ENCODE peak calls at places on chromosomes 2 and 18, in four cellular contexts. P is GM23338, X is mesendoderm, I is adrenal gland. N is an unnamed sample.

GRCh38 chr2:201471732-201472395 is 20.3 kb downstream of the STRADB start:
- DNase-seq in P (no peak), X (no peak), I (no peak), N (peak; percentile 26)

GRCh38 chr2:23757686-23758433 is 169.1 kb downstream of the ATAD2B start:
- DNase-seq in P (no peak), X (peak; percentile 43), I (peak; percentile 18), N (peak; percentile 84)

GRCh38 chr2:53867169-53867568 is 7.4 kb upstream of the GPR75 start:
- DNase-seq in P (no peak), X (no peak), I (no peak), N (no peak)

GRCh38 chr18:65750421-65751144 is at the start of gene CDH7:
- DNase-seq in P (peak; percentile 58), X (no peak), I (no peak), N (no peak)

GRCh38 chr2:22855081-22855480 is 529.9 kb upstream of the KLHL29 start:
- DNase-seq in P (no peak), X (no peak), I (no peak), N (no peak)

GRCh38 chr2:223995569-223995968 is 38.3 kb downstream of the MRPL44 start:
- DNase-seq in P (no peak), X (no peak), I (no peak), N (peak; percentile 62)

GRCh38 chr2:241270531-241270930 is 44.9 kb downstream of the HDLBP start:
- DNase-seq in P (no peak), X (no peak), I (no peak), N (no peak)

GRCh38 chr2:121790276-121790956 is 35.0 kb downstream of the TSN start:
- DNase-seq in P (peak; percentile 43), X (peak; percentile 85), I (no peak), N (peak; percentile 87)

GRCh38 chr2:10048501-10049171 is 5.3 kb downstream of the KLF11 start:
- DNase-seq in P (peak; percentile 65), X (peak; percentile 43), I (peak; percentile 43), N (peak; percentile 55)

GRCh38 chr2:39730685-39731302 is 48.3 kb downstream of the THUMPD2 start:
- DNase-seq in P (peak; percentile 75), X (peak; percentile 74), I (no peak), N (peak; percentile 35)

GRCh38 chr18:67464499-67464898 is 52.0 kb downstream of the DSEL start:
- DNase-seq in P (no peak), X (no peak), I (no peak), N (no peak)

GRCh38 chr18:28189400-28190239 is 12.7 kb upstream of the CDH2 start:
- DNase-seq in P (peak; percentile 89), X (peak; percentile 83), I (peak; percentile 80), N (peak; percentile 76)

GRCh38 chr2:164606557-164606956 is 14.7 kb downstream of the GRB14 start:
- DNase-seq in P (no peak), X (peak; percentile 37), I (no peak), N (peak; percentile 69)

GRCh38 chr2:16386000-16386399 is 279.6 kb downstream of the CYRIA start:
- DNase-seq in P (no peak), X (no peak), I (no peak), N (no peak)

GRCh38 chr2:166180951-166181812 is 53.4 kb upstream of the SCN1A start:
- DNase-seq in P (peak; percentile 82), X (peak; percentile 57), I (peak; percentile 60), N (peak; percentile 61)

GRCh38 chr2:109516445-109517117 is 97.2 kb downstream of the SEPTIN10 start:
- DNase-seq in P (peak; percentile 87), X (peak; percentile 83), I (peak; percentile 67), N (no peak)

GRCh38 chr18:3594760-3595241 is 144.8 kb downstream of the TGIF1 start:
- DNase-seq in P (no peak), X (peak; percentile 78), I (peak; percentile 49), N (peak; percentile 58)

GRCh38 chr2:218642786-218643185 is 16.6 kb downstream of the ZNF142 start:
- DNase-seq in P (no peak), X (no peak), I (no peak), N (no peak)

DNA sequence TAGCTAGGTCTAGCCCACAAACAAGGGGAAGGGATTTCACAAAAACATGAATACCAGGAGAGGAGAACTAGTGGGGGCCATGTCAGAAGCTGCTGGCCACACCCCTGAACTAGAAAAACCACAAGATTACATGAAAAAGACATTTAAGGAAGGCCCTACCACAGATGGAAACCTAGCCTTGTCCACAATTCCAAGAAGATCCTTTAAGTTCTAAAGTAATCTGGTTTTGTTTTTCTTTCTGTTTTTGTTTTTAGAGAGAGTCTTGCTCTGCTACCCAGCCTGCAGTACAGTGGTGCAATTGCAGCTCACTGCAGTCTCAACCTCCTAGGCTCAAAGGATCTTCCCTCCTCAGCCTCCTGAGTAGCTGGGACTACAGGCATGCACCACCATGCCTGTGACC is 34.2 kb upstream of the CAB39 start:
- DNase-seq in P (no peak), X (no peak), I (no peak), N (no peak)
- H3K4me3 ChIP-seq in P (no peak overlapping the region), X (no peak overlapping the region), I (no peak overlapping the region), N (no peak overlapping the region)

GRCh38 chr2:119109823-119110222 is 48.7 kb downstream of the C1QL2 start:
- DNase-seq in P (no peak), X (peak; percentile 51), I (no peak), N (no peak)
- H3K4me3 ChIP-seq in P (no peak overlapping the region), X (no peak overlapping the region), I (no peak overlapping the region), N (no peak overlapping the region)

GRCh38 chr18:7117390-7118355 is at the start of gene LAMA1:
- DNase-seq in P (peak; percentile 83), X (peak; percentile 83), I (no peak), N (no peak)
- H3K4me3 ChIP-seq in P (peak within 1 kb of the TSS; percentile 90), X (peak within 1 kb of the TSS; percentile 72), I (no peak within 1 kb of the TSS), N (peak within 1 kb of the TSS; percentile 47)

GRCh38 chr18:13482641-13482945 is 243.8 kb downstream of the FAM210A start:
- DNase-seq in P (no peak), X (no peak), I (no peak), N (no peak)

GRCh38 chr18:13485604-13486003 is 240.8 kb downstream of the FAM210A start:
- DNase-seq in P (no peak), X (no peak), I (no peak), N (no peak)

GRCh38 chr18:13485182-13485581 is 241.2 kb downstream of the FAM210A start:
- DNase-seq in P (no peak), X (no peak), I (no peak), N (no peak)

GRCh38 chr18:13481820-13482640 is 244.3 kb downstream of the FAM210A start:
- DNase-seq in P (no peak), X (no peak), I (no peak), N (no peak)

DNA sequence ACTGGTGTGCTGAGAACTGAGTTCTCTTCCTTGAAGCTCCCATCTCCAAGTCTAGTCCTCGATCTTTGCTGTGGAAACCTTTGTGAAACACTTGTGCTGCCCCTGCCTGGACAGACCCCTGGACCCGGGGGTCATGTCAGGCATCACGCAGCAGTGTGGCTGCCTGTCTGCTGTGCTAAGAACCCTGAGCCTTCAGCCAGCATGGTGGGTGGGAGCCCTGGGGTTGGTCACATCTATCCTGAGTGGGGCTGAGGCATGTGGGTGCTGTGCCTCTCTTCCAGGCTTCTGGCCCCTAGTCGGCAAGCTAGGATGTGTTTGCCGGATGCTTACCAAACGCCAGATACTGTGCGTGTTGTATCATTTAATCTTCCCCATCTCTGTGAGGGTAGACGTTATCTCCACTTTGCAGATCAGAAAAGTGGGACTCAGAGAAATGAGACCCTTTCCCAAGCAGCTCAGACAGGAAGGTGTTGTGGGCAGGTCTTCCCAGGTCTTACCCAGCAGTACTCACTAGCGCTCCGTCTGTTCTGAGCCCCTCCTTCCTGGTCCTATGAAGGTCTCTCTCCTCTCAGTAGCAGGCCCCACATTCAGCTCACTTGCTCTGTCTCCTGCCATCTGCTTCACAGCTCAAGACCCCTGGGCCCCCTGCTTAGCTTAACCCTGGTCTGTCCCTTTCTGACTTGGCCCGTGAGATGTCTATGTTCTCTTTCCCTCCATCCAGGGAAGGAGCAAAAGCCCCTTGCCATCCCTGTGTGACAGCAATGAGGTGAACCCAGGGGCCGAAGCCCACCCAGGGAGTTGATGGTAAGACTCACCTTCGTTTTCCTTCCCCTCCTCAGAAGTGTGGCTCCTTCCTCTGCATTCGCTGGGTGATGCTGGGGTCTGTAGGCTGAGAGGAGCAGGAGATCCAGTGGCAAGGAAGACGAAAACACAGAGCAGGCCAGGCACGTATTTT is 242.8 kb downstream of the FAM210A start:
- DNase-seq in P (no peak), X (no peak), I (no peak), N (no peak)
- H3K4me3 ChIP-seq in P (no peak overlapping the region), X (no peak overlapping the region), I (no peak overlapping the region), N (no peak overlapping the region)

GRCh38 chr2:63858291-63858690 is 16.6 kb downstream of the UGP2 start:
- DNase-seq in P (no peak), X (no peak), I (no peak), N (no peak)

GRCh38 chr2:63865159-63865799 is 23.6 kb downstream of the UGP2 start:
- DNase-seq in P (no peak), X (no peak), I (no peak), N (no peak)

GRCh38 chr2:63863707-63864106 is 22.0 kb downstream of the UGP2 start:
- DNase-seq in P (no peak), X (no peak), I (no peak), N (no peak)

GRCh38 chr2:63862802-63863201 is 21.1 kb downstream of the UGP2 start:
- DNase-seq in P (no peak), X (peak; percentile 90), I (no peak), N (no peak)

GRCh38 chr2:63861220-63861822 is 19.6 kb downstream of the UGP2 start:
- DNase-seq in P (peak; percentile 77), X (peak; percentile 81), I (peak; percentile 66), N (peak; percentile 60)
- H3K4me3 ChIP-seq in P (no peak overlapping the region), X (no peak overlapping the region), I (no peak overlapping the region), N (no peak overlapping the region)

DNA sequence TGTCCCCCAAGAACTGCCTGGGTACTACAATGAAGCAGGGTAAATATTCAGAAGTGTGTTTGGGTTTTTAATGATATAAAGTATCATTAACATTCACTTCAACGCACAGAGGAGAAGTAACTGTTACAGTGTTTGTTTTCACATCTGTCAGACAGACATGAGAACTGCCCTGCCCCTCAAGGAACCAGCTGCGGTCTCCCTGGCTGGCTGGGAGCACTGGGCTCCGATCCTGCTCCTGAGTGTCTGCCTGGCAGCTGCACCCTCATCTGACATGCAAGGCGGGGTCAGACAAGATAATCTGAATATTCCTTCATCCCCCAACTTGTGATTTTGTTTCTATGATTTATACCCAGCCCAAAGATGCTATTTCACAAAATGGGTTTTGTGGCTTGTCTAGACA is 75.5 kb downstream of the MBP start:
- DNase-seq in P (no peak), X (no peak), I (peak; percentile 22), N (no peak)
- H3K4me3 ChIP-seq in P (no peak overlapping the region), X (no peak overlapping the region), I (no peak overlapping the region), N (no peak overlapping the region)

DNA sequence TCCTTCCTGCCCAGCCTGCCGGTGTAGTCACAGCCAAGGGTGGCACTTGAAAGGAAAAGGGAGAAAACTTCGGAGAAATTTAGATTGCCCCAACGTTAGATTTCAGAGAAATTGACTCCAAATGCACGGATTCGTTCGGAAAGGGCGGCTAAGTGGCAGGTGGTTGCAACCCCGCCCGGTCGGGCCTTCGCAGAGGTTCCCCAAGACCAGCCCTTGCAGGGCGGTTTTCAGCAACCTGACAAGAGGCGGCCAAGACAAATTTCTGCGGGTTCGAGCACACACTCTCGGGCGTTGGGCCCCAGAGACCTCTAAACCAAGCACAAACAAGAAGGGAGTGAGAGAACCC is 4.8 kb downstream of the ONECUT2 start:
- DNase-seq in P (peak; percentile 50), X (no peak), I (no peak), N (no peak)
- H3K4me3 ChIP-seq in P (peak overlapping the region; percentile 71), X (no peak overlapping the region), I (no peak overlapping the region), N (no peak overlapping the region)

N was measured in astrocyte of the spinal cord.